ENCODE peak calls at places on chromosomes 2 and 18, in four cellular contexts. One of them, this sample, is unnamed.

GRCh38 chr2:169923977-169924376 is 96.7 kb downstream of the UBR3 start:
- DNase-seq in stomach: no peak
- DNase-seq in mesendoderm: no peak
- DNase-seq in heart left ventricle: no peak
- DNase-seq in this sample: no peak

GRCh38 chr18:38872342-38872741 is 1306.7 kb upstream of the CELF4 start:
- DNase-seq in stomach: no peak
- DNase-seq in heart left ventricle: no peak
- DNase-seq in mesendoderm: no peak
- DNase-seq in this sample: no peak

GRCh38 chr2:128271891-128272585 is 46.6 kb downstream of the HS6ST1 start:
- DNase-seq in mesendoderm: no peak
- DNase-seq in stomach: no peak
- DNase-seq in heart left ventricle: no peak
- DNase-seq in this sample: peak

GRCh38 chr2:200086911-200087310 is 131.5 kb downstream of the MAIP1 start:
- DNase-seq in mesendoderm: no peak
- DNase-seq in heart left ventricle: no peak
- DNase-seq in stomach: no peak
- DNase-seq in this sample: no peak

GRCh38 chr2:126858013-126858412 is 40.7 kb upstream of the TEX51 start:
- DNase-seq in stomach: no peak
- DNase-seq in heart left ventricle: no peak
- DNase-seq in mesendoderm: no peak
- DNase-seq in this sample: peak

GRCh38 chr2:72770879-72771461 is 54.9 kb downstream of the EXOC6B start:
- DNase-seq in mesendoderm: peak
- DNase-seq in heart left ventricle: peak
- DNase-seq in stomach: peak
- DNase-seq in this sample: no peak

GRCh38 chr18:58362027-58362575 is 266.8 kb downstream of the ALPK2 start:
- DNase-seq in stomach: no peak
- DNase-seq in heart left ventricle: peak
- DNase-seq in mesendoderm: no peak
- DNase-seq in this sample: no peak

GRCh38 chr2:144456680-144457079 is 63.2 kb downstream of the ZEB2 start:
- DNase-seq in stomach: no peak
- DNase-seq in heart left ventricle: no peak
- DNase-seq in mesendoderm: no peak
- DNase-seq in this sample: no peak

GRCh38 chr2:118312963-118313756 is 224.9 kb downstream of the INSIG2 start:
- DNase-seq in heart left ventricle: no peak
- DNase-seq in mesendoderm: peak
- DNase-seq in stomach: no peak
- DNase-seq in this sample: no peak

GRCh38 chr2:213104089-213104902 is 47.1 kb downstream of the IKZF2 start:
- DNase-seq in mesendoderm: peak
- DNase-seq in heart left ventricle: no peak
- DNase-seq in stomach: no peak
- DNase-seq in this sample: no peak

GRCh38 chr2:3596891-3597290 is 2.0 kb downstream of the COLEC11 start:
- DNase-seq in stomach: no peak
- DNase-seq in heart left ventricle: no peak
- DNase-seq in mesendoderm: no peak
- DNase-seq in this sample: no peak

GRCh38 chr2:101349893-101350662 is 37.2 kb downstream of the CREG2 start:
- DNase-seq in stomach: no peak
- DNase-seq in heart left ventricle: no peak
- DNase-seq in mesendoderm: no peak
- DNase-seq in this sample: no peak

GRCh38 chr18:6219116-6219717 is 195.5 kb downstream of the L3MBTL4 start:
- DNase-seq in mesendoderm: peak
- DNase-seq in stomach: no peak
- DNase-seq in heart left ventricle: peak
- DNase-seq in this sample: no peak

GRCh38 chr2:63553049-63553448 is 35.2 kb downstream of the WDPCP start:
- DNase-seq in heart left ventricle: no peak
- DNase-seq in mesendoderm: no peak
- DNase-seq in stomach: no peak
- DNase-seq in this sample: no peak

GRCh38 chr2:39379643-39380524 is 57.2 kb downstream of the MAP4K3 start:
- DNase-seq in heart left ventricle: peak
- DNase-seq in mesendoderm: no peak
- DNase-seq in stomach: no peak
- DNase-seq in this sample: no peak

GRCh38 chr2:23745726-23746105 is 181.2 kb downstream of the ATAD2B start:
- DNase-seq in stomach: no peak
- DNase-seq in mesendoderm: no peak
- DNase-seq in heart left ventricle: peak
- DNase-seq in this sample: no peak

GRCh38 chr2:121790276-121790956 is 35.0 kb downstream of the TSN start:
- DNase-seq in stomach: no peak
- DNase-seq in mesendoderm: peak
- DNase-seq in heart left ventricle: no peak
- DNase-seq in this sample: no peak

GRCh38 chr2:147108553-147108952 is 736.3 kb upstream of the ACVR2A start:
- DNase-seq in stomach: no peak
- DNase-seq in heart left ventricle: no peak
- DNase-seq in mesendoderm: no peak
- DNase-seq in this sample: no peak

GRCh38 chr18:9631814-9632496 is 17.6 kb upstream of the PPP4R1 start:
- DNase-seq in mesendoderm: peak
- DNase-seq in heart left ventricle: no peak
- DNase-seq in stomach: no peak
- DNase-seq in this sample: no peak

GRCh38 chr2:204258900-204259299 is 286.4 kb upstream of the PARD3B start:
- DNase-seq in heart left ventricle: no peak
- DNase-seq in stomach: no peak
- DNase-seq in mesendoderm: no peak
- DNase-seq in this sample: no peak

GRCh38 chr2:213015387-213016165 is 135.8 kb downstream of the IKZF2 start:
- DNase-seq in heart left ventricle: no peak
- DNase-seq in stomach: no peak
- DNase-seq in mesendoderm: no peak
- DNase-seq in this sample: no peak

GRCh38 chr2:217865373-217865772 is 137.4 kb downstream of the TNS1 start:
- DNase-seq in heart left ventricle: no peak
- DNase-seq in stomach: no peak
- DNase-seq in mesendoderm: no peak
- DNase-seq in this sample: no peak

GRCh38 chr2:217861334-217861877 is 141.4 kb downstream of the TNS1 start:
- DNase-seq in stomach: no peak
- DNase-seq in mesendoderm: no peak
- DNase-seq in heart left ventricle: no peak
- DNase-seq in this sample: no peak

GRCh38 chr2:217866457-217866856 is 136.3 kb downstream of the TNS1 start:
- DNase-seq in mesendoderm: no peak
- DNase-seq in stomach: no peak
- DNase-seq in heart left ventricle: no peak
- DNase-seq in this sample: no peak

GRCh38 chr2:217864960-217865359 is 137.8 kb downstream of the TNS1 start:
- DNase-seq in stomach: no peak
- DNase-seq in heart left ventricle: no peak
- DNase-seq in mesendoderm: no peak
- DNase-seq in this sample: no peak

GRCh38 chr2:217863874-217864273 is 138.9 kb downstream of the TNS1 start:
- DNase-seq in heart left ventricle: no peak
- DNase-seq in mesendoderm: no peak
- DNase-seq in stomach: no peak
- DNase-seq in this sample: no peak
- H3K27ac ChIP-seq in heart left ventricle: peak
- H3K27ac ChIP-seq in mesendoderm: no peak
- H3K27ac ChIP-seq in stomach: peak
- H3K27ac ChIP-seq in this sample: no peak

DNA sequence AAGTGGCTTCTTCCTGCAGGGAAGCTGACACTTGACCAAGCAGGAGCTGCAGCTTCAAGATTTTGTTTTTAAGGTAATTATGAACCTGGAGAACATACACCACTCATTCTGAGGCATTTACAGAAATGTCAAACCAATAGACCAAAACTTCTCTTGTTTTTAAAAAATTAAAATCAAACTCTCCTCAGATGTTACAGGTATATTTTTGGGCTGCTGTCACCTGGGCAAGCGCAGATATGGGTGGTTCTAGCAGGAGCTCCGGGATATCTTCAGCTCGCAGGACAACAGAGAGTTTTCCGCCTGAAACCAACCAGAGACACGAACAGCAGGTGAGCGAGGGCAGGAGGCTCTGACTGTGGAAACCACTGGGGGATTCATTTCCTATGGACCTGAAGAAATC is 4.1 kb downstream of the LCT start:
- DNase-seq in mesendoderm: no peak
- DNase-seq in stomach: no peak
- DNase-seq in heart left ventricle: no peak
- DNase-seq in this sample: no peak
- H3K27ac ChIP-seq in mesendoderm: no peak
- H3K27ac ChIP-seq in stomach: no peak
- H3K27ac ChIP-seq in heart left ventricle: no peak
- H3K27ac ChIP-seq in this sample: no peak

GRCh38 chr2:98691307-98691706 is 39.6 kb downstream of the MGAT4A start:
- DNase-seq in stomach: no peak
- DNase-seq in mesendoderm: no peak
- DNase-seq in heart left ventricle: no peak
- DNase-seq in this sample: no peak
- H3K27ac ChIP-seq in stomach: no peak
- H3K27ac ChIP-seq in mesendoderm: no peak
- H3K27ac ChIP-seq in heart left ventricle: no peak
- H3K27ac ChIP-seq in this sample: no peak

GRCh38 chr2:182593394-182593707 is 122.7 kb upstream of the DNAJC10 start:
- DNase-seq in mesendoderm: no peak
- DNase-seq in heart left ventricle: no peak
- DNase-seq in stomach: no peak
- DNase-seq in this sample: no peak
- H3K27ac ChIP-seq in mesendoderm: no peak
- H3K27ac ChIP-seq in heart left ventricle: no peak
- H3K27ac ChIP-seq in stomach: no peak
- H3K27ac ChIP-seq in this sample: no peak

DNA sequence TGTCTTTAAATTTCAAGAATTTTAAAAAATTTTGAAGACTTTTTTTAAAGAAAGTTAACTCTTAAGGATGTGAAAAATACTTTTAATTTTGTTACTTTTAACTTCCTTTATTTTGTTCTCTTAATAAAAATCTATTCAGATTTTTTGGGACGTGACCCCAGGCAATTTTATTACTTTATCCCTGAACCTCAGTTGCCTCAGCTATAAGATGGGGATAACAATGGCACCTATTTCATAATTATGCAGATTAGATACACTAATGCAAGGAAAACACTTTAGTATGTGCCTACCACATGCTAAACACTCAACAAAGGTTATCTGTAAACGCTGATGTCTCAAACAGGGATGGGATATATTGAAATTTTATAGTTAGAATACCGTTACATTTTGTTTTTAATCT is 1.5 kb upstream of the SCYGR1 start:
- DNase-seq in mesendoderm: no peak
- DNase-seq in stomach: no peak
- DNase-seq in heart left ventricle: no peak
- DNase-seq in this sample: no peak
- H3K27ac ChIP-seq in mesendoderm: no peak
- H3K27ac ChIP-seq in stomach: no peak
- H3K27ac ChIP-seq in heart left ventricle: no peak
- H3K27ac ChIP-seq in this sample: no peak

DNA sequence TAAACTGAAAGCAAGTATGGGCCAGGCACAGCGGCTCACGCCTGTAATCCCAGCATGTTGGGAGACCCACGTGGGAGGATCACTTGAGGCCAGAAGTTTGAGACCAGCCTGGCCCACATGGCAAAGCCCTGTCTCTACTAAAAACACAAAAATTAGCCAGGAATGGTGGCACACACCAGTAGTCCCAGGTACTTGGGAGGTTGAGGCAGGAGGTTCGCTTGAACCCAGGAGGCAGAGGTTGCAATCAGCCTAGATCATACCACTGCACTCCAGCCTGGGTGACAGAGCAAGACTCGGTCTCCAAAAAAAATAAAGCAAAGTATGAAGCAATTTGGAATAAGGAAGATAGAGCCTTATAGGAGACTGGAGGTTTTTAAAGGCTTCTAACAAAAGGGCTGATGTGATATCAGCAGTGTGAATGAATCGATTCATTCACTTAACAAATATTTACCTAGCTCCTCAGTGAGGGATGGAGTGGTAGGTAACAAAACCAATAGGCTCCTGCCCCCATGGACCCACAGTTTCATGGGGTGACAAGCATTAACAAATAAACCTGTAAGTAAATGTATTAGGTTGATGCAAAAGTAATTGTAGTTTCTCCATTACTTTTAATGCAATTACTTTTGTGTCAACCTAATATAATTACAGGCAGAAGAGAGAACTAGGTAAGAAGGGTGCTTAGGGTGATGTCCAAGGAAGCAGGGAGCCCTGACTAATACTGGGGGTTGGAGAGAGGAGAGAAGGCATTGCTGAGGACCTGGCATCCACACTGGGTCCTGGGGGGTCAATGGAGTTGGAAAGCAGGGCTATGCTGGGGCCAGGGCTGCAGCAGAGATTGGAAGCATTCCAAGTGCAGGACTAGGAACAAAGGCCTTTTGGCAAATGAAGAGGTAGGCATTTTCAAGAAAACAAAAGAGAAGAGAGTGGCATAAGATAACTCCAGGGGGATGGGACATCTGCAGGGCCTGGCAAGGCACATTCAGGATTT is 195.4 kb upstream of the ARL4C start:
- DNase-seq in heart left ventricle: no peak
- DNase-seq in mesendoderm: no peak
- DNase-seq in stomach: no peak
- DNase-seq in this sample: no peak
- H3K27ac ChIP-seq in heart left ventricle: no peak
- H3K27ac ChIP-seq in mesendoderm: peak
- H3K27ac ChIP-seq in stomach: peak
- H3K27ac ChIP-seq in this sample: no peak

GRCh38 chr18:48850891-48851302 is 99.9 kb downstream of the SMAD7 start:
- DNase-seq in heart left ventricle: peak
- DNase-seq in stomach: no peak
- DNase-seq in mesendoderm: peak
- DNase-seq in this sample: peak
- H3K27ac ChIP-seq in heart left ventricle: peak
- H3K27ac ChIP-seq in stomach: peak
- H3K27ac ChIP-seq in mesendoderm: peak
- H3K27ac ChIP-seq in this sample: peak